ENCODE peak calls at places on chromosomes 12 and 14, in nine cellular contexts. P is IMR-90, N is neural progenitor cell, C is H9, J is astrocyte, G is MM.1S, H is mammary epithelial cell, X is PC-3, I is endothelial cell of umbilical vein. U is an unnamed sample.

GRCh38 chr12:77577756-77578155 is 252.9 kb upstream of the NAV3 start:
- DNase-seq in P (peak), N (no peak), I (no peak), G (no peak), H (no peak), J (peak), C (no peak), X (no peak), U (no peak)

GRCh38 chr14:70982204-70982603 is 74.9 kb downstream of the PCNX1 start:
- DNase-seq in X (no peak), I (peak), G (no peak), P (no peak), J (no peak), H (no peak), N (no peak), C (no peak), U (no peak)

GRCh38 chr12:39341179-39341578 is 101.7 kb downstream of the KIF21A start:
- DNase-seq in J (peak), I (no peak), N (no peak), H (peak), P (no peak), X (no peak), G (no peak), C (no peak), U (no peak)

GRCh38 chr12:91327889-91328288 is 145.3 kb upstream of the DCN start:
- DNase-seq in P (peak), G (no peak), I (no peak), J (peak), N (no peak), H (no peak), C (no peak), X (peak), U (no peak)

GRCh38 chr12:45076417-45077031 is 25.6 kb upstream of the DBX2 start:
- DNase-seq in C (peak), N (peak), P (no peak), I (no peak), X (no peak), H (no peak), G (no peak), J (no peak), U (no peak)

GRCh38 chr12:31736472-31736871 is 7.7 kb upstream of the AMN1 start:
- DNase-seq in N (no peak), C (no peak), G (no peak), P (peak), X (peak), J (peak), I (peak), H (peak), U (no peak)

GRCh38 chr14:58815781-58816297 is 178.1 kb downstream of the DACT1 start:
- DNase-seq in N (no peak), I (no peak), J (no peak), H (no peak), P (no peak), C (no peak), G (no peak), X (no peak), U (no peak)

GRCh38 chr12:2615665-2616387 is 178.9 kb upstream of the FKBP4 start:
- DNase-seq in C (peak), X (no peak), I (no peak), H (no peak), P (peak), G (no peak), J (peak), N (peak), U (no peak)

GRCh38 chr12:52070243-52070925 is 606 bp downstream of the ATG101 start:
- DNase-seq in H (no peak), P (no peak), N (no peak), X (no peak), G (no peak), C (no peak), I (no peak), J (peak), U (no peak)

GRCh38 chr12:132438726-132439125 is 51.2 kb upstream of the FBRSL1 start:
- DNase-seq in N (no peak), J (no peak), H (no peak), C (no peak), G (no peak), P (no peak), I (no peak), X (no peak), U (no peak)

GRCh38 chr12:712172-712863 is 40.1 kb upstream of the WNK1 start:
- DNase-seq in P (peak), H (peak), I (no peak), N (no peak), G (peak), J (no peak), C (no peak), X (no peak), U (no peak)

GRCh38 chr12:49910331-49911212 is 6.9 kb upstream of the FAIM2 start:
- DNase-seq in P (no peak), C (peak), G (no peak), I (no peak), X (no peak), H (no peak), N (no peak), J (no peak), U (no peak)

GRCh38 chr14:28609228-28609828 is 157.3 kb upstream of the FOXG1 start:
- DNase-seq in H (peak), I (peak), J (peak), C (peak), G (peak), P (peak), X (peak), N (peak), U (peak)

GRCh38 chr14:60768602-60769001 is 34.0 kb downstream of the MNAT1 start:
- DNase-seq in C (no peak), G (no peak), I (no peak), H (no peak), X (peak), P (peak), N (no peak), J (no peak), U (no peak)

GRCh38 chr12:20415013-20415412 is 46.7 kb downstream of the PDE3A start:
- DNase-seq in H (no peak), J (peak), N (no peak), C (no peak), P (no peak), I (peak), G (no peak), X (no peak), U (no peak)

GRCh38 chr12:74741113-74741512 is 203.5 kb downstream of the ATXN7L3B start:
- DNase-seq in X (no peak), J (no peak), G (no peak), N (no peak), H (no peak), C (no peak), P (no peak), I (no peak), U (no peak)

GRCh38 chr12:65728913-65729793 is 95.1 kb upstream of the HMGA2 start:
- DNase-seq in J (peak), H (peak), N (peak), C (peak), I (peak), X (no peak), P (peak), G (no peak), U (no peak)

GRCh38 chr12:110826592-110827200 is 20.1 kb upstream of the CCDC63 start:
- DNase-seq in P (peak), X (peak), I (peak), J (peak), N (peak), G (peak), H (peak), C (peak), U (peak)

GRCh38 chr12:15856097-15856982 is 25.8 kb upstream of the STRAP start:
- DNase-seq in C (no peak), I (peak), P (peak), H (peak), G (peak), X (peak), J (peak), N (peak), U (peak)

GRCh38 chr14:23894687-23895419 is 58.7 kb upstream of the DHRS4 start:
- DNase-seq in X (no peak), G (no peak), C (no peak), H (no peak), N (no peak), J (no peak), I (no peak), P (no peak), U (no peak)

GRCh38 chr12:41589878-41590277 is 401.8 kb downstream of the PDZRN4 start:
- DNase-seq in H (no peak), J (no peak), I (no peak), C (no peak), X (no peak), G (no peak), N (no peak), P (no peak), U (no peak)

GRCh38 chr12:10562306-10562933 is 51.0 kb downstream of the MAGOHB start:
- DNase-seq in J (peak), H (peak), P (peak), N (peak), X (peak), G (peak), C (no peak), I (peak), U (peak)

GRCh38 chr14:74444866-74445265 is 18.9 kb upstream of the SYNDIG1L start:
- DNase-seq in C (peak), N (no peak), G (no peak), H (no peak), X (no peak), I (no peak), J (no peak), P (no peak), U (no peak)

GRCh38 chr12:110117948-110118685 is 6.0 kb upstream of the IFT81 start:
- DNase-seq in H (no peak), C (no peak), X (no peak), J (no peak), I (peak), P (no peak), G (no peak), N (no peak), U (no peak)

GRCh38 chr12:114841557-114842251 is 157.7 kb upstream of the TBX3 start:
- DNase-seq in H (peak), X (peak), I (no peak), C (peak), G (no peak), P (no peak), N (no peak), J (no peak), U (no peak)

GRCh38 chr12:122111070-122111750 is 32.7 kb downstream of the MLXIP start:
- DNase-seq in I (no peak), N (no peak), X (peak), G (no peak), P (no peak), H (peak), J (no peak), C (no peak), U (no peak)

GRCh38 chr12:39872425-39872824 is 233.5 kb downstream of the SLC2A13 start:
- DNase-seq in H (no peak), J (peak), I (peak), C (no peak), P (no peak), X (no peak), N (no peak), G (no peak), U (no peak)

GRCh38 chr12:123227581-123228258 is 5.2 kb downstream of the MPHOSPH9 start:
- DNase-seq in N (no peak), P (no peak), J (no peak), H (no peak), G (no peak), C (no peak), I (no peak), X (no peak), U (peak)

GRCh38 chr12:94640134-94640928 is 10.0 kb downstream of the TMCC3 start:
- DNase-seq in P (peak), C (no peak), J (peak), X (peak), N (no peak), G (peak), H (peak), I (no peak), U (no peak)

GRCh38 chr12:108846320-108846719 is 11.1 kb downstream of the SSH1 start:
- DNase-seq in H (no peak), C (no peak), N (no peak), J (no peak), X (no peak), I (no peak), P (no peak), G (no peak), U (no peak)
- H3K9ac ChIP-seq in H (no peak), C (no peak), N (no peak), J (peak), X (no peak), I (no peak), P (no peak), G (no peak), U (no peak)

DNA sequence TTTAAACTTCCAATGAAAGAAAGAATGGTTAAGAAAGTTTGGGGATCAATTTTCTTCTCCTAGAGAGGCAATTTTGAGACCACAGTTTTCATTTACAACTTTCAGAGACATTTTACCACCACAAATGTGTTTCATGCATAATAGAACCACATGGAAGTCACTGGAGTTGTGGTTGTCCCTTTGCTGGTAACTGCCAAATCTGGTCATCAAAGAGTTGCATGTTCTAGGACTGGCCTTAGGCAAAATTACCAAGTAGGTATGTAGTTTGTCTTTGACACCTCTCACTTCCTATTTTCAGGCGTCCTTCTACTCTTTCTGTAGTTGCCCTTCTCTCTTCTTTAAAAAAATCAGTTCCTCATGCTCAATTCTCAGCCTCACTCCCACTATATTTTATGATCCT is 54.3 kb upstream of the TMX1 start:
- DNase-seq in J (no peak), G (peak), C (no peak), X (no peak), H (no peak), P (no peak), I (no peak), N (no peak), U (no peak)
- H3K9ac ChIP-seq in J (no peak), G (no peak), C (no peak), X (no peak), H (no peak), P (no peak), I (no peak), N (no peak), U (no peak)

DNA sequence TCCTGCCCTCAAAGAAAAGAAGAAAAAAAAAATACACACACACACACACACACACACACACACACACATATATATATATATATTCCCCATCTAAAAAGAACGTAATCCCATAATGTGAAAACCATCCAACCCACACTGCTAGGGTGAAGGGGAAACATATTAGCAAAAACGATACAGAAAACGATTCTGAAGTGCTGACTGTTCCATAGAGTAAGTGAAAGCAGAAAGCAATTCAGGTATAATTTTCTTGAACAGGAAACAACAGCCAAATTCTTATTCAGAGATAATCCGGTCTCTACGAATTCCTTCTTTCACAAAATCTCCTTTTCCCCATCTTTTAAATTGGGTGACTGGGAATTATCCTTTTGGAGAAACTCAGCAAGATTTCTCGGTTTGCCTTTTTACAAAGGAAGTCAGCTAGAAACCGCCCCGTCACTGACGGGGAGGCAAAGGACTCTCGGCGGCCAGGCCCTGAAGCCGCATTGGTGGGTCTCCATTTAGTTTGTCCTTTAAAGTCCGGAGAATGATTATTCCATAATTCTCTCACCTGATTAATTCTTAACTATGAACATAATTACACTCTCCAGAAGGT is 393.4 kb downstream of the NOVA1 start:
- DNase-seq in P (no peak), N (peak), I (peak), C (no peak), J (no peak), X (no peak), H (no peak), G (no peak), U (no peak)
- H3K9ac ChIP-seq in P (no peak), N (no peak), I (peak), C (no peak), J (peak), X (no peak), H (no peak), G (no peak), U (no peak)

GRCh38 chr12:105699209-105699608 is 368.7 kb downstream of the C12orf75 start:
- DNase-seq in X (no peak), G (no peak), I (no peak), C (no peak), H (no peak), N (no peak), J (no peak), P (no peak), U (no peak)

DNA sequence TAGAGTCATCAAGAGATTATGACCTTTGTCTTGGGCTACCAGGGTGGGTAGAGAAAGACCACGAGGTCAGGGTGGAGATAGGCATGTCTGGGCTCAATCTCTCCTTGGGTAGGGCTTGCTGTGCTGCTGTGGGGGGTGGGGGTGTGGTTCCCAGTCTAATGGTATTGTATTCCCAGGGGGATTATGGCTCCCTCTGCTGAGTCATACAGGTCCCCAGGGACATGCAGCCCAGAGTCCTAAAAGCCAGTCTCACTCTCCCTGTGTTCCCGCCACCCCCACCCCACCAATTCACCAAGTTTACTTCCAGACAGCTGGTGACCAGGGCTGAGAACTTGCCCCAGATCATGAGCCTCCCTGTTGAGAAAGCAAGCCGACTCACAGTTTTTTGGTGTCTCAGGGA is 367.6 kb downstream of the C12orf75 start:
- DNase-seq in H (no peak), N (no peak), P (no peak), C (no peak), G (no peak), I (no peak), X (no peak), J (no peak), U (no peak)
- H3K9ac ChIP-seq in H (no peak), N (no peak), P (no peak), C (no peak), G (no peak), I (no peak), X (no peak), J (no peak), U (no peak)

GRCh38 chr12:12072064-12072760 is 1.5 kb downstream of the BCL2L14 start:
- DNase-seq in G (no peak), P (no peak), C (no peak), I (no peak), X (no peak), N (no peak), H (no peak), J (no peak), U (no peak)

GRCh38 chr12:12070149-12070548 is 590 bp upstream of the BCL2L14 start:
- DNase-seq in J (no peak), C (no peak), H (no peak), G (no peak), I (no peak), N (no peak), P (no peak), X (no peak), U (no peak)

DNA sequence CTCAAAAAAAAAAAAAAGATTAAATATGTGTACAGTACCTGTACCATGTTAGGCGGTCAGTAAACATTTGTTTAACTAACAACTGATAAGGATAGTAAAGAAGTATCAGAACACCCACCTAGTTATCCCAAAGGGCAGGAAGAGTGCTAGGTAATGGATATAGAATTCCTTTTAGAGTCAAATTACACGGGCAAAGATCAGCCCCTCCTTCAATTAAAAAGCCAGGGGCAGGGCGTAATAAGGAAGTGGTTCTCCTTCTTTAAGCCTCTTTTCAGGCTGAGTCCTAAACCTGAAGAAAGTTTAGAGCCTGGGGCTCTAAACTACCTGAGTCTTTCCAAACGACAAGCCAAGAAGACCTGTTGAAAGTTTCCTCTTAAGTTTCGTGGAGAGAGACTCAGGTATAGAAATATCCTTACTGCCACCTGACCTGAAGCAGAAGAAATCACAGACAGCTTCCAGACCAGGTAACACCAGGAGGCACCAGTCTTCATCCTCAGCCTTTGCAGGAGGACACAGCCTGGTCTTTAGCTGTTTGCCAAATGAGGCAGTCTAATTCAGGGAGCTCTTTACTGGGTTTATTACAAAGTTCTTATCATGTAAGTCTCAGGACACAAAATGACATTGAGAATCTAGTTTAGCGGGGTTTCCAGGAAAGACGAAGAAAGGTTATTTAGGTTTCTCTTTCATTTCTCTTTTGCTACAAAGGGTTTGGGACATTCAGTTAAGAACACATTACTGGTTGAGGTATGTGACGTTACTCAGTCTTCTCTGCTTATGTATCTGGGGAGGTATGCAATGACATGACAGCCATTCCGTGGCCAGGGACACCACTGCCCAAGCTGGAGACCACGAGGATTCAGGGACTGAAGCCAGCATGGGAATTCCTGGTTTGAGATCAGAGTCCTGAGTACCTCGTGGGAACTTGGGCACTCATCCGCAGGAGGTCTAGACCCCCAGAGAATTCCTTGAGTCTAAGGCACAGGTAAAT is at the start of gene BCL2L14:
- DNase-seq in C (no peak), J (peak), I (no peak), X (peak), G (peak), P (no peak), N (no peak), H (no peak), U (no peak)
- H3K9ac ChIP-seq in C (no peak), J (no peak), I (no peak), X (no peak), G (peak), P (no peak), N (no peak), H (no peak), U (no peak)

DNA sequence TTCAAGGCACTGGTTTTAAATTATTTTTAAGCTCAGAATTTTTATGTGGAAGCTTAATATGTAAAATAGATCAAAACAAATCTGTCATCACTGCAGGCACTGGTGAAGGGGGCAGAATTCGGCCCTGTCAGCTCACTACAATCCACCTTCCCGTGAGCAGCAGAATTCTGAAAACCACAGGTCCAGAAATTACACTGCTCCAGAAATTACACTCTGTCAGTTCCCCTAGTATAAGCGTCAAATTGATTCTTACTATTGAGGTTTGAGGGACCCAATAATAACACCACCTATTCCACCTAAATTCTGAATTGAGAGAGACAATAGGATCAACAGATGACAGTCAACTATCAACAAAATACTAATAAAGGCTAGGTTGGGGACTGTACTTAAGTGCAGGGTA is 245.5 kb downstream of the PHLDA1 start:
- DNase-seq in N (no peak), G (no peak), I (no peak), X (no peak), J (no peak), P (no peak), H (no peak), C (no peak), U (no peak)
- H3K9ac ChIP-seq in N (no peak), G (no peak), I (no peak), X (no peak), J (no peak), P (no peak), H (no peak), C (no peak), U (no peak)

U was measured in Karpas-422.